ENCODE peak calls at places on chromosomes 6 and 20, in five cellular contexts. D is lower lobe of right lung, J is MM.1S, C is HL-60, N is left ventricle myocardium inferior. T is an unnamed sample.

GRCh38 chr6:21214738-21215448 is 378.7 kb upstream of the SOX4 start:
- DNase-seq in J (no peak), D (no peak), N (no peak), C (no peak), T (no peak)

GRCh38 chr6:156612361-156612760 is 164.8 kb upstream of the ARID1B start:
- DNase-seq in J (no peak), C (no peak), D (no peak), N (no peak), T (no peak)

GRCh38 chr20:20552076-20552475 is 160.4 kb downstream of the RALGAPA2 start:
- DNase-seq in J (no peak), N (no peak), C (no peak), D (no peak), T (no peak)

GRCh38 chr6:47126647-47127339 is 84.7 kb upstream of the ADGRF1 start:
- DNase-seq in J (no peak), C (no peak), N (no peak), D (no peak), T (no peak)

GRCh38 chr20:12433724-12434123 is 516.0 kb downstream of the BTBD3 start:
- DNase-seq in N (no peak), J (no peak), D (no peak), C (no peak), T (no peak)

GRCh38 chr20:46407671-46407996 is 1.2 kb upstream of the ELMO2 start:
- DNase-seq in D (no peak), N (no peak), J (peak; percentile 27), C (no peak), T (no peak)

GRCh38 chr6:31246051-31246495 is 25.8 kb downstream of the HLA-C start:
- DNase-seq in D (no peak), J (no peak), N (no peak), C (no peak), T (no peak)

GRCh38 chr20:33732166-33732970 is 572 bp downstream of the ZNF341 start:
- DNase-seq in N (peak; percentile 89), J (peak; percentile 96), D (peak; percentile 93), C (peak; percentile 82), T (peak; percentile 92)

GRCh38 chr6:43456737-43457126 is 1.4 kb upstream of the DLK2 start:
- DNase-seq in N (no peak), C (no peak), D (no peak), J (no peak), T (no peak)

GRCh38 chr20:4220352-4220751 is 205.0 kb upstream of the RNF24 start:
- DNase-seq in C (no peak), N (no peak), J (no peak), D (no peak), T (no peak)

GRCh38 chr6:127918506-127919427 is 17.9 kb upstream of the THEMIS start:
- DNase-seq in D (no peak), C (no peak), J (peak; percentile 66), N (no peak), T (no peak)

GRCh38 chr20:36646678-36647077 is 682 bp upstream of the SLA2 start:
- DNase-seq in N (no peak), D (no peak), C (no peak), J (no peak), T (no peak)

GRCh38 chr6:18359237-18359885 is 27.8 kb upstream of the RNF144B start:
- DNase-seq in J (peak; percentile 25), C (peak; percentile 2), N (no peak), D (no peak), T (no peak)

GRCh38 chr20:4326194-4327065 is 311.1 kb upstream of the RNF24 start:
- DNase-seq in D (no peak), J (no peak), C (no peak), N (peak; percentile 20), T (no peak)

GRCh38 chr20:34872604-34873224 is at the start of gene GGT7:
- DNase-seq in C (peak; percentile 61), N (peak; percentile 85), J (peak; percentile 83), D (peak; percentile 89), T (peak; percentile 77)

GRCh38 chr20:47973519-47974233 is 188.4 kb upstream of the SULF2 start:
- DNase-seq in N (peak; percentile 52), D (no peak), J (no peak), C (no peak), T (no peak)

GRCh38 chr20:62528983-62529891 is 53.4 kb upstream of the GATA5 start:
- DNase-seq in J (no peak), N (no peak), D (no peak), C (no peak), T (no peak)
- TF ChIP-seq CTCF in J (no peak), N (no peak), D (no peak), C (no peak), T (no peak)

GRCh38 chr6:96086745-96087144 is 71.0 kb downstream of the FUT9 start:
- DNase-seq in J (no peak), N (no peak), D (no peak), C (no peak), T (no peak)

GRCh38 chr6:96089173-96089572 is 73.4 kb downstream of the FUT9 start:
- DNase-seq in D (no peak), J (no peak), C (no peak), N (no peak), T (no peak)
- TF ChIP-seq CTCF in D (no peak), J (peak; percentile 30), C (no peak), N (no peak), T (peak; percentile 43)

GRCh38 chr6:157613011-157613522 is 210.0 kb upstream of the SNX9 start:
- DNase-seq in J (no peak), D (no peak), C (peak; percentile 28), N (no peak), T (no peak)
- TF ChIP-seq CTCF in J (no peak), D (no peak), C (no peak), N (no peak), T (no peak)

DNA sequence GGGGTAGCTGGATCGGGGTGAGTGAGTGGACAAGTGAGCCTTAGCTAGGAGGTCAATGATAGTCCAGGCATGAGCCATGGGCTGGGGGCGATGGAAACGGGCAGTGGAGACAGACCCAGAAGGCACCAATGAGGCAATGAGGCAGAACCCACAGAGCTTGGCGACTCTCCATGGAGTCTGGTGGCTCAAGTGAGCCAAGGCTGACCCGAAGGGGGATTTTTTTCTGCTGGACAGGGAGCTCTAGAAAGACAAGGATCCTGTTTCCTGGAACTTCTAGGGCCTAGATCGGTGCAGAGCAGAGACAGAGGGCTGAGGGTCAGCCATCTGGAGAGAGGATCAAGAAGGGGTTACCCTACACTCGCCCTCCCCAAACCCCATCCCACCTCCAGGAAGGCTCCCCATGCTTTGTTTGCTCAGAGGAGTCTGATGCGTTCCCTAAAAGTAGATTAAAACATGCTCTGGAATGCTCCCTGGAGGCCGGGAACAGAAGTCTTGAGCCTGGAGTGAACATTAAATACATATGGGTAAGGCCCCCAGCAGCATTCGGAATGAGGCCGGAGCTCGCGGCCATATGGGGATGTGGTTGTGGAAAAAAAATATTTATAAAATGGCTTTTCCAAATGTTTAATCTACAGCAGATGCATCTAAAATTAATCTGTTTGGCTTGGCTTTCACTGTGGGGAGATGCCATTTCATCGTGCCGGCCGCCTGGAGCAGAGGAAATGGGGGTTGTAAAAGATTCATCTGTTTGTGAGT is 237.8 kb upstream of the PMEPA1 start:
- DNase-seq in C (no peak), D (no peak), N (peak; percentile 34), J (no peak), T (peak; percentile 54)
- TF ChIP-seq CTCF in C (no peak), D (no peak), N (peak; percentile 11), J (no peak), T (peak; percentile 65)

GRCh38 chr6:36285187-36285612 is 15.3 kb downstream of the PNPLA1 start:
- DNase-seq in D (no peak), C (peak; percentile 16), J (no peak), N (no peak), T (no peak)
- TF ChIP-seq CTCF in D (no peak), C (no peak), J (no peak), N (no peak), T (no peak)

GRCh38 chr6:150878347-150879213 is 13.1 kb downstream of the MTHFD1L start:
- DNase-seq in D (no peak), C (no peak), N (no peak), J (no peak), T (no peak)

GRCh38 chr6:150880336-150880735 is 14.8 kb downstream of the MTHFD1L start:
- DNase-seq in J (no peak), N (no peak), C (no peak), D (no peak), T (no peak)

GRCh38 chr6:150874184-150874583 is 8.7 kb downstream of the MTHFD1L start:
- DNase-seq in J (no peak), N (no peak), C (no peak), D (no peak), T (no peak)

GRCh38 chr6:150877928-150878327 is 12.4 kb downstream of the MTHFD1L start:
- DNase-seq in N (no peak), D (no peak), J (no peak), C (no peak), T (no peak)

DNA sequence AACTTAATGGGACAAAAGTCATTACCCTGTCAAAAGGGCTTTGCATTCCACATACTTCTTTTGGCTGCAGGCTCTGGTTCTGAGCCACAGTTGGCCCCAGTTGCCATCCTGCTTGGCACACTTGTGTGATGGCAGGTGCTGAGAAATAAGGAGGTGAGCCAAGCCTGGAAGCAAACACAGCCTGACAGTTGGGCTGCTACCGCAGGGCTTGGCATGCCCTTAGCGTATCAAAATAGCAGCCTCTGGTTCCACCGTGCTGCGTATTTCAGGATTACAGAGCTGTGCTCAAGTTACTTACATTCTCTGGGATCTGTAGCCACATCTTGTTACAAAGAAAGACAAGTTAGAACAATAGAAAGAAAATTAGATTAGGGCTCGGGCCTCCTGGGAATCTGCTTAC is 11.1 kb downstream of the MTHFD1L start:
- DNase-seq in N (peak; percentile 63), D (no peak), C (no peak), J (no peak), T (no peak)
- TF ChIP-seq CTCF in N (peak; percentile 48), D (no peak), C (no peak), J (no peak), T (peak; percentile 10)

GRCh38 chr20:9172908-9173307 is 104.0 kb downstream of the PLCB4 start:
- DNase-seq in N (no peak), D (no peak), J (no peak), C (no peak), T (no peak)
- TF ChIP-seq CTCF in N (peak; percentile 54), D (no peak), J (no peak), C (no peak), T (peak; percentile 56)

DNA sequence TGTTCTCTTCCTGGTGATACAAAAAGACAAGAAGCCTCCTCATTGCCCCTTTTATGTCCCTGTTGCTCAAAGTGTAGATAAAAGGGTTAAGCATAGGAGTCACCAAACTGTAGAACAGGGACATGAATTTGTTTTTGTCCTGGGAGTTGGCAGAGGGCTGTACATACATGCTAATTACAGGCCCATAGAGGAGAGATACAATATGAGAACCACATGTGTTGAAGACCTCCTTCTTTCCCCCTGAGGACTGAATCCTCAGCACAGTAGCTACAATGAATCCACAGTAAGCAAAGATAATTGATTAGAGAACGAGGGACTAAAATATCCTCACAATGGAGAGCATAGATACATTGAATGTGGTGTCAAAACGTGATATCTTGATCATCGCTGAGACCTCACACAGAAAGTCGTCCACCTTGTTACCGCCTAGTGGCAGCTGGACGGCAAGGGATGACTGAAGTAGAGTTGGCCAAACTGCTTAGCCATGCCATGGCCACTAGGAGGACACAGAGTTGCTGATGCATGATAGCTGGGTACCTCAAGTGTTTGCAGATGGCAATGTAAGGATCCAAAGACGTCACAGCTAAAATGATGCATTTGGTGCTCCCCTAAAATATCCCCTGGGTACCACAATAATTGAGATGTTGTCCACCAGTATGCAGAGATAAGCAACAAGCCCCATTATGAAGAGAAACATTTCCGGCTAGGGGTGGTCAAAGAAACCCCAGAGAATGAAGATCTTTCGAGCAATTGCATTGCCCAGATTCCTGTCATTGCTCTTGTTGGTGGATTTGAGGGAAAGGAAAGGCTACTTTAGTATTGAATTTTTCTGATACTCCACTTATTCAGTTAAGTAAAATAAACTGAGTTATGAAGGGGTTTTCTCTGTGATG is 15.0 kb downstream of the OR2B3 start:
- DNase-seq in C (no peak), D (no peak), J (peak; percentile 15), N (no peak), T (no peak)
- TF ChIP-seq CTCF in C (peak; percentile 72), D (peak; percentile 45), J (peak; percentile 40), N (no peak), T (peak; percentile 65)